ENCODE peak calls at places on chromosomes 2 and 18, in ten cellular contexts. One of them, this sample, is unnamed.

GRCh38 chr2:86482034-86482433 is 40.9 kb downstream of the KDM3A start:
- DNase-seq in GM12864: no peak
- DNase-seq in psoas muscle: no peak
- DNase-seq in HFF-Myc: no peak
- DNase-seq in BJ: no peak
- DNase-seq in A549: no peak
- DNase-seq in fibroblast of mammary gland: no peak
- DNase-seq in right cardiac atrium: no peak
- DNase-seq in HCT116: no peak
- DNase-seq in uterus: no peak
- DNase-seq in this sample: no peak

GRCh38 chr2:96341641-96342040 is 6.1 kb downstream of the NCAPH start:
- DNase-seq in GM12864: no peak
- DNase-seq in psoas muscle: no peak
- DNase-seq in HFF-Myc: no peak
- DNase-seq in BJ: no peak
- DNase-seq in A549: no peak
- DNase-seq in fibroblast of mammary gland: no peak
- DNase-seq in right cardiac atrium: no peak
- DNase-seq in HCT116: no peak
- DNase-seq in uterus: no peak
- DNase-seq in this sample: no peak

GRCh38 chr2:106282816-106283215 is 88.7 kb upstream of the UXS1 start:
- DNase-seq in GM12864: no peak
- DNase-seq in psoas muscle: no peak
- DNase-seq in HFF-Myc: no peak
- DNase-seq in BJ: no peak
- DNase-seq in A549: no peak
- DNase-seq in fibroblast of mammary gland: no peak
- DNase-seq in right cardiac atrium: no peak
- DNase-seq in HCT116: no peak
- DNase-seq in uterus: no peak
- DNase-seq in this sample: no peak

GRCh38 chr2:202290970-202291369 is 25.4 kb downstream of the NOP58 start:
- DNase-seq in GM12864: no peak
- DNase-seq in psoas muscle: no peak
- DNase-seq in HFF-Myc: no peak
- DNase-seq in BJ: no peak
- DNase-seq in A549: no peak
- DNase-seq in fibroblast of mammary gland: no peak
- DNase-seq in right cardiac atrium: no peak
- DNase-seq in HCT116: no peak
- DNase-seq in uterus: no peak
- DNase-seq in this sample: no peak

GRCh38 chr2:216107760-216108159 is 1.4 kb upstream of the XRCC5 start:
- DNase-seq in GM12864: no peak
- DNase-seq in psoas muscle: no peak
- DNase-seq in HFF-Myc: no peak
- DNase-seq in BJ: no peak
- DNase-seq in A549: no peak
- DNase-seq in fibroblast of mammary gland: no peak
- DNase-seq in right cardiac atrium: no peak
- DNase-seq in HCT116: no peak
- DNase-seq in uterus: no peak
- DNase-seq in this sample: no peak

GRCh38 chr2:240664622-240665021 is 18.1 kb downstream of the AQP12B start:
- DNase-seq in GM12864: no peak
- DNase-seq in psoas muscle: no peak
- DNase-seq in HFF-Myc: no peak
- DNase-seq in BJ: no peak
- DNase-seq in A549: no peak
- DNase-seq in fibroblast of mammary gland: no peak
- DNase-seq in right cardiac atrium: no peak
- DNase-seq in HCT116: no peak
- DNase-seq in uterus: no peak
- DNase-seq in this sample: no peak

GRCh38 chr2:234996467-234997270 is 44.9 kb downstream of the SH3BP4 start:
- DNase-seq in GM12864: no peak
- DNase-seq in psoas muscle: peak; percentile 31
- DNase-seq in HFF-Myc: no peak
- DNase-seq in BJ: no peak
- DNase-seq in A549: peak; percentile 59
- DNase-seq in fibroblast of mammary gland: no peak
- DNase-seq in right cardiac atrium: no peak
- DNase-seq in HCT116: no peak
- DNase-seq in uterus: no peak
- DNase-seq in this sample: no peak

GRCh38 chr2:160411167-160411566 is 82.4 kb downstream of the RBMS1 start:
- DNase-seq in GM12864: no peak
- DNase-seq in psoas muscle: no peak
- DNase-seq in HFF-Myc: no peak
- DNase-seq in BJ: no peak
- DNase-seq in A549: no peak
- DNase-seq in fibroblast of mammary gland: peak; percentile 68
- DNase-seq in right cardiac atrium: peak; percentile 24
- DNase-seq in HCT116: no peak
- DNase-seq in uterus: no peak
- DNase-seq in this sample: no peak

GRCh38 chr2:166138144-166138543 is 10.3 kb upstream of the SCN1A start:
- DNase-seq in GM12864: no peak
- DNase-seq in psoas muscle: no peak
- DNase-seq in HFF-Myc: no peak
- DNase-seq in BJ: no peak
- DNase-seq in A549: no peak
- DNase-seq in fibroblast of mammary gland: no peak
- DNase-seq in right cardiac atrium: no peak
- DNase-seq in HCT116: no peak
- DNase-seq in uterus: no peak
- DNase-seq in this sample: no peak

GRCh38 chr2:238286551-238286950 is 1.9 kb downstream of the PER2 start:
- DNase-seq in GM12864: no peak
- DNase-seq in psoas muscle: peak; percentile 88
- DNase-seq in HFF-Myc: peak; percentile 51
- DNase-seq in BJ: peak; percentile 65
- DNase-seq in A549: peak; percentile 63
- DNase-seq in fibroblast of mammary gland: peak; percentile 85
- DNase-seq in right cardiac atrium: peak; percentile 59
- DNase-seq in HCT116: no peak
- DNase-seq in uterus: peak; percentile 70
- DNase-seq in this sample: peak; percentile 86

GRCh38 chr2:142673836-142674235 is 203.6 kb upstream of the KYNU start:
- DNase-seq in GM12864: no peak
- DNase-seq in psoas muscle: no peak
- DNase-seq in HFF-Myc: no peak
- DNase-seq in BJ: no peak
- DNase-seq in A549: no peak
- DNase-seq in fibroblast of mammary gland: no peak
- DNase-seq in right cardiac atrium: no peak
- DNase-seq in HCT116: no peak
- DNase-seq in uterus: no peak
- DNase-seq in this sample: no peak

GRCh38 chr18:12907258-12907925 is 23.4 kb upstream of the PTPN2 start:
- DNase-seq in GM12864: no peak
- DNase-seq in psoas muscle: no peak
- DNase-seq in HFF-Myc: no peak
- DNase-seq in BJ: no peak
- DNase-seq in A549: no peak
- DNase-seq in fibroblast of mammary gland: peak; percentile 12
- DNase-seq in right cardiac atrium: no peak
- DNase-seq in HCT116: no peak
- DNase-seq in uterus: no peak
- DNase-seq in this sample: no peak

GRCh38 chr18:12908706-12909105 is 24.7 kb upstream of the PTPN2 start:
- DNase-seq in GM12864: no peak
- DNase-seq in psoas muscle: no peak
- DNase-seq in HFF-Myc: no peak
- DNase-seq in BJ: no peak
- DNase-seq in A549: no peak
- DNase-seq in fibroblast of mammary gland: peak; percentile 24
- DNase-seq in right cardiac atrium: no peak
- DNase-seq in HCT116: no peak
- DNase-seq in uterus: no peak
- DNase-seq in this sample: no peak

GRCh38 chr18:12906773-12907172 is 22.7 kb upstream of the PTPN2 start:
- DNase-seq in GM12864: no peak
- DNase-seq in psoas muscle: no peak
- DNase-seq in HFF-Myc: no peak
- DNase-seq in BJ: no peak
- DNase-seq in A549: no peak
- DNase-seq in fibroblast of mammary gland: no peak
- DNase-seq in right cardiac atrium: no peak
- DNase-seq in HCT116: no peak
- DNase-seq in uterus: no peak
- DNase-seq in this sample: no peak

GRCh38 chr18:12911025-12911927 is 27.2 kb upstream of the PTPN2 start:
- DNase-seq in GM12864: no peak
- DNase-seq in psoas muscle: peak; percentile 54
- DNase-seq in HFF-Myc: no peak
- DNase-seq in BJ: no peak
- DNase-seq in A549: no peak
- DNase-seq in fibroblast of mammary gland: peak; percentile 8
- DNase-seq in right cardiac atrium: peak; percentile 47
- DNase-seq in HCT116: no peak
- DNase-seq in uterus: peak; percentile 19
- DNase-seq in this sample: no peak

GRCh38 chr18:12911928-12912703 is 28.1 kb upstream of the PTPN2 start:
- DNase-seq in GM12864: no peak
- DNase-seq in psoas muscle: no peak
- DNase-seq in HFF-Myc: no peak
- DNase-seq in BJ: no peak
- DNase-seq in A549: no peak
- DNase-seq in fibroblast of mammary gland: no peak
- DNase-seq in right cardiac atrium: no peak
- DNase-seq in HCT116: no peak
- DNase-seq in uterus: no peak
- DNase-seq in this sample: no peak
- H3K4me3 ChIP-seq in GM12864: no peak overlapping the region
- H3K4me3 ChIP-seq in psoas muscle: peak overlapping the region; percentile 51
- H3K4me3 ChIP-seq in HFF-Myc: no peak overlapping the region
- H3K4me3 ChIP-seq in BJ: no peak overlapping the region
- H3K4me3 ChIP-seq in A549: no peak overlapping the region
- H3K4me3 ChIP-seq in fibroblast of mammary gland: no peak overlapping the region
- H3K4me3 ChIP-seq in right cardiac atrium: no peak overlapping the region
- H3K4me3 ChIP-seq in HCT116: no peak overlapping the region
- H3K4me3 ChIP-seq in uterus: no peak overlapping the region
- H3K4me3 ChIP-seq in this sample: peak overlapping the region; percentile 62

DNA sequence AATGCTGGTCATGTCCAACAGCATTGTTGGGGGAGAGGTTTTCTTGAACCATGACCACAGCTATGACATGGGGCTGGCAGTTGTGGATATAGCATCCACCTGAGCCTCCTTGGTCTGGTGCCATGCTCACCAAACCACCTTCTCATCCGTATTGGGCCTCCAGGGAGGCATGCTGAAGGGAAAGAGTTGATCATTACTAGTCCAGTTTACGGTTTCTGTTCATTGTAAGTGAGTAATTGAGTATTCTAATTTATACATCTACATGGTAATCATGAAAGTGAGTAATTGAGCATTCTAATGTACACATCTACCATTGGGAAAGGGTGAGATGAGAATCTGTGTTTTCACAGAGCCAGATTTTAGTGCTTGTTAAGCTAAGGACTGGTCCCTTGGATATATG is 6.8 kb downstream of the TMEM87B start:
- DNase-seq in GM12864: no peak
- DNase-seq in psoas muscle: no peak
- DNase-seq in HFF-Myc: no peak
- DNase-seq in BJ: no peak
- DNase-seq in A549: no peak
- DNase-seq in fibroblast of mammary gland: no peak
- DNase-seq in right cardiac atrium: no peak
- DNase-seq in HCT116: no peak
- DNase-seq in uterus: no peak
- DNase-seq in this sample: no peak
- H3K4me3 ChIP-seq in GM12864: no peak overlapping the region
- H3K4me3 ChIP-seq in psoas muscle: no peak overlapping the region
- H3K4me3 ChIP-seq in HFF-Myc: no peak overlapping the region
- H3K4me3 ChIP-seq in BJ: no peak overlapping the region
- H3K4me3 ChIP-seq in A549: no peak overlapping the region
- H3K4me3 ChIP-seq in fibroblast of mammary gland: no peak overlapping the region
- H3K4me3 ChIP-seq in right cardiac atrium: no peak overlapping the region
- H3K4me3 ChIP-seq in HCT116: no peak overlapping the region
- H3K4me3 ChIP-seq in uterus: no peak overlapping the region
- H3K4me3 ChIP-seq in this sample: no peak overlapping the region

GRCh38 chr2:149422337-149422990 is 92.1 kb downstream of the LYPD6 start:
- DNase-seq in GM12864: no peak
- DNase-seq in psoas muscle: no peak
- DNase-seq in HFF-Myc: peak; percentile 10
- DNase-seq in BJ: peak; percentile 53
- DNase-seq in A549: peak; percentile 21
- DNase-seq in fibroblast of mammary gland: no peak
- DNase-seq in right cardiac atrium: no peak
- DNase-seq in HCT116: peak; percentile 10
- DNase-seq in uterus: no peak
- DNase-seq in this sample: no peak
- H3K4me3 ChIP-seq in GM12864: no peak overlapping the region
- H3K4me3 ChIP-seq in psoas muscle: no peak overlapping the region
- H3K4me3 ChIP-seq in HFF-Myc: no peak overlapping the region
- H3K4me3 ChIP-seq in BJ: no peak overlapping the region
- H3K4me3 ChIP-seq in A549: no peak overlapping the region
- H3K4me3 ChIP-seq in fibroblast of mammary gland: no peak overlapping the region
- H3K4me3 ChIP-seq in right cardiac atrium: no peak overlapping the region
- H3K4me3 ChIP-seq in HCT116: no peak overlapping the region
- H3K4me3 ChIP-seq in uterus: no peak overlapping the region
- H3K4me3 ChIP-seq in this sample: no peak overlapping the region

GRCh38 chr2:151943461-151943860 is 115.2 kb upstream of the ARL5A start:
- DNase-seq in GM12864: no peak
- DNase-seq in psoas muscle: no peak
- DNase-seq in HFF-Myc: no peak
- DNase-seq in BJ: no peak
- DNase-seq in A549: no peak
- DNase-seq in fibroblast of mammary gland: peak; percentile 2
- DNase-seq in right cardiac atrium: no peak
- DNase-seq in HCT116: no peak
- DNase-seq in uterus: no peak
- DNase-seq in this sample: no peak

GRCh38 chr2:151945602-151946001 is 117.4 kb upstream of the ARL5A start:
- DNase-seq in GM12864: no peak
- DNase-seq in psoas muscle: no peak
- DNase-seq in HFF-Myc: no peak
- DNase-seq in BJ: no peak
- DNase-seq in A549: no peak
- DNase-seq in fibroblast of mammary gland: no peak
- DNase-seq in right cardiac atrium: no peak
- DNase-seq in HCT116: no peak
- DNase-seq in uterus: no peak
- DNase-seq in this sample: no peak

GRCh38 chr2:151945186-151945585 is 117.0 kb upstream of the ARL5A start:
- DNase-seq in GM12864: no peak
- DNase-seq in psoas muscle: no peak
- DNase-seq in HFF-Myc: no peak
- DNase-seq in BJ: no peak
- DNase-seq in A549: no peak
- DNase-seq in fibroblast of mammary gland: no peak
- DNase-seq in right cardiac atrium: no peak
- DNase-seq in HCT116: no peak
- DNase-seq in uterus: no peak
- DNase-seq in this sample: no peak

GRCh38 chr2:151946856-151947523 is 118.8 kb upstream of the ARL5A start:
- DNase-seq in GM12864: peak; percentile 8
- DNase-seq in psoas muscle: no peak
- DNase-seq in HFF-Myc: no peak
- DNase-seq in BJ: no peak
- DNase-seq in A549: peak; percentile 35
- DNase-seq in fibroblast of mammary gland: peak; percentile 28
- DNase-seq in right cardiac atrium: peak; percentile 33
- DNase-seq in HCT116: peak; percentile 21
- DNase-seq in uterus: peak; percentile 13
- DNase-seq in this sample: no peak

GRCh38 chr2:151947524-151948165 is 119.4 kb upstream of the ARL5A start:
- DNase-seq in GM12864: peak; percentile 12
- DNase-seq in psoas muscle: peak; percentile 53
- DNase-seq in HFF-Myc: no peak
- DNase-seq in BJ: no peak
- DNase-seq in A549: no peak
- DNase-seq in fibroblast of mammary gland: peak; percentile 53
- DNase-seq in right cardiac atrium: peak; percentile 45
- DNase-seq in HCT116: no peak
- DNase-seq in uterus: no peak
- DNase-seq in this sample: no peak
- H3K4me3 ChIP-seq in GM12864: no peak overlapping the region
- H3K4me3 ChIP-seq in psoas muscle: peak overlapping the region; percentile 47
- H3K4me3 ChIP-seq in HFF-Myc: no peak overlapping the region
- H3K4me3 ChIP-seq in BJ: no peak overlapping the region
- H3K4me3 ChIP-seq in A549: no peak overlapping the region
- H3K4me3 ChIP-seq in fibroblast of mammary gland: no peak overlapping the region
- H3K4me3 ChIP-seq in right cardiac atrium: peak overlapping the region; percentile 37
- H3K4me3 ChIP-seq in HCT116: no peak overlapping the region
- H3K4me3 ChIP-seq in uterus: no peak overlapping the region
- H3K4me3 ChIP-seq in this sample: peak overlapping the region; percentile 66